ENCODE peak calls at places on chromosomes 3 and 15, in five cellular contexts. One of them, this sample, is unnamed.

GRCh38 chr3:146218880-146219866 is 31.7 kb downstream of the PLSCR4 start:
- DNase-seq in AG04450: peak; percentile 20
- DNase-seq in NAMALWA: peak; percentile 65
- DNase-seq in T1000: no peak
- DNase-seq in adipocyte: peak; percentile 81
- DNase-seq in this sample: no peak

GRCh38 chr3:185606191-185606590 is 20.1 kb downstream of the SENP2 start:
- DNase-seq in AG04450: no peak
- DNase-seq in NAMALWA: no peak
- DNase-seq in T1000: no peak
- DNase-seq in adipocyte: no peak
- DNase-seq in this sample: no peak

GRCh38 chr15:94791008-94791407 is 559.6 kb downstream of the MCTP2 start:
- DNase-seq in AG04450: no peak
- DNase-seq in NAMALWA: no peak
- DNase-seq in T1000: no peak
- DNase-seq in adipocyte: no peak
- DNase-seq in this sample: no peak

GRCh38 chr3:189624130-189624529 is 7.1 kb upstream of the TP63 start:
- DNase-seq in AG04450: no peak
- DNase-seq in NAMALWA: no peak
- DNase-seq in T1000: no peak
- DNase-seq in adipocyte: no peak
- DNase-seq in this sample: no peak

GRCh38 chr3:187295635-187296034 is 4.1 kb upstream of the MASP1 start:
- DNase-seq in AG04450: no peak
- DNase-seq in NAMALWA: peak; percentile 25
- DNase-seq in T1000: no peak
- DNase-seq in adipocyte: no peak
- DNase-seq in this sample: no peak

GRCh38 chr3:142577701-142578308 is 728 bp downstream of the ATR start:
- DNase-seq in AG04450: no peak
- DNase-seq in NAMALWA: no peak
- DNase-seq in T1000: no peak
- DNase-seq in adipocyte: peak; percentile 63
- DNase-seq in this sample: no peak

GRCh38 chr3:45730409-45731154 is 41.4 kb downstream of the SACM1L start:
- DNase-seq in AG04450: no peak
- DNase-seq in NAMALWA: no peak
- DNase-seq in T1000: no peak
- DNase-seq in adipocyte: no peak
- DNase-seq in this sample: no peak

GRCh38 chr3:31848163-31848848 is 132.8 kb downstream of the OSBPL10 start:
- DNase-seq in AG04450: no peak
- DNase-seq in NAMALWA: no peak
- DNase-seq in T1000: no peak
- DNase-seq in adipocyte: no peak
- DNase-seq in this sample: no peak

GRCh38 chr3:62329970-62330369 is 43.4 kb downstream of the FEZF2 start:
- DNase-seq in AG04450: no peak
- DNase-seq in NAMALWA: no peak
- DNase-seq in T1000: no peak
- DNase-seq in adipocyte: no peak
- DNase-seq in this sample: no peak

GRCh38 chr3:137692803-137693431 is 71.2 kb upstream of the SOX14 start:
- DNase-seq in AG04450: no peak
- DNase-seq in NAMALWA: peak; percentile 22
- DNase-seq in T1000: no peak
- DNase-seq in adipocyte: no peak
- DNase-seq in this sample: no peak

GRCh38 chr3:17798000-17798399 is 55.6 kb upstream of the TBC1D5 start:
- DNase-seq in AG04450: no peak
- DNase-seq in NAMALWA: peak; percentile 7
- DNase-seq in T1000: no peak
- DNase-seq in adipocyte: no peak
- DNase-seq in this sample: no peak

GRCh38 chr15:45200001-45200798 is 12.4 kb upstream of the SHF start:
- DNase-seq in AG04450: peak; percentile 89
- DNase-seq in NAMALWA: peak; percentile 97
- DNase-seq in T1000: peak; percentile 92
- DNase-seq in adipocyte: peak; percentile 96
- DNase-seq in this sample: peak; percentile 96

GRCh38 chr15:36358094-36358961 is 221.1 kb upstream of the CDIN1 start:
- DNase-seq in AG04450: peak; percentile 54
- DNase-seq in NAMALWA: no peak
- DNase-seq in T1000: peak; percentile 23
- DNase-seq in adipocyte: peak; percentile 77
- DNase-seq in this sample: peak; percentile 58

GRCh38 chr3:66836363-66837152 is 161.5 kb upstream of the KBTBD8 start:
- DNase-seq in AG04450: no peak
- DNase-seq in NAMALWA: peak; percentile 4
- DNase-seq in T1000: no peak
- DNase-seq in adipocyte: peak; percentile 64
- DNase-seq in this sample: no peak

This sample was measured in amniotic stem cell.